ENCODE peak calls at places on chromosomes 4 and X, in eight cellular contexts. G is stomach, Y is body of pancreas, T is lower lobe of right lung, Z is adipocyte, U is HL-60, S is AG10803, K is H7. E is an unnamed sample.
A peak's percentile ranks its signal among the peaks of the same experiment; 100 is the strongest.

GRCh38 chr4:2672700-2673099 is 83.4 kb downstream of the TNIP2 start:
- DNase-seq in K (no peak), G (no peak), S (no peak), Y (no peak), U (peak; percentile 73), Z (no peak), T (no peak), E (no peak)

GRCh38 chr4:48162162-48162561 is 28.1 kb upstream of the TXK start:
- DNase-seq in K (no peak), U (no peak), S (no peak), Y (no peak), Z (peak; percentile 65), T (no peak), G (no peak), E (peak; percentile 13)

GRCh38 chr4:3682236-3683076 is 83.7 kb upstream of the ADRA2C start:
- DNase-seq in Y (no peak), Z (no peak), T (peak; percentile 39), S (no peak), G (no peak), U (no peak), K (no peak), E (no peak)

GRCh38 chrX:44914532-44915198 is 41.7 kb downstream of the KDM6A start:
- DNase-seq in Y (no peak), Z (peak; percentile 43), T (no peak), S (peak; percentile 19), G (no peak), K (no peak), U (no peak), E (peak; percentile 43)

GRCh38 chrX:6448003-6448402 is 86.9 kb downstream of the VCX3A start:
- DNase-seq in Y (peak; percentile 42), G (peak; percentile 62), K (no peak), Z (no peak), T (no peak), U (no peak), S (no peak), E (peak; percentile 22)

GRCh38 chr4:45442466-45442865 is 681.4 kb downstream of the GABRG1 start:
- DNase-seq in K (peak; percentile 7), U (no peak), Z (no peak), S (no peak), Y (no peak), T (no peak), G (no peak), E (peak; percentile 18)

GRCh38 chrX:54945224-54945623 is 24.6 kb downstream of the TRO start:
- DNase-seq in S (no peak), Y (no peak), U (no peak), T (no peak), G (no peak), K (no peak), Z (no peak), E (no peak)

GRCh38 chr4:7073526-7074390 is 5.9 kb upstream of the GRPEL1 start:
- DNase-seq in Y (no peak), G (no peak), K (peak; percentile 92), Z (peak; percentile 53), U (peak; percentile 46), S (peak; percentile 35), T (no peak), E (peak; percentile 30)

GRCh38 chrX:50430917-50431316 is 39.7 kb downstream of the DGKK start:
- DNase-seq in K (no peak), G (no peak), Y (no peak), U (peak; percentile 81), Z (no peak), S (no peak), T (no peak), E (no peak)

GRCh38 chrX:34956915-34957314 is 14.3 kb downstream of the FAM47B start:
- DNase-seq in K (no peak), G (no peak), S (peak; percentile 43), Z (peak; percentile 67), Y (no peak), U (no peak), T (no peak), E (peak; percentile 40)

GRCh38 chr4:113476800-113477199 is 284.7 kb downstream of the CAMK2D start:
- DNase-seq in Y (no peak), S (no peak), T (no peak), Z (no peak), U (no peak), G (no peak), K (no peak), E (no peak)

GRCh38 chrX:21973321-21974010 is 33.0 kb downstream of the SMS start:
- DNase-seq in Y (no peak), Z (no peak), K (no peak), G (no peak), T (no peak), S (no peak), U (no peak), E (no peak)

GRCh38 chr4:183099537-183100297 is 660 bp downstream of the WWC2 start:
- DNase-seq in S (no peak), K (peak; percentile 86), U (no peak), Z (peak; percentile 62), G (peak; percentile 29), T (peak; percentile 67), Y (peak; percentile 65), E (no peak)

GRCh38 chr4:762211-763190 is 56.9 kb downstream of the PCGF3 start:
- DNase-seq in Z (no peak), U (no peak), G (no peak), T (peak; percentile 28), K (peak; percentile 69), S (no peak), Y (no peak), E (peak; percentile 43)

GRCh38 chr4:6097581-6097980 is 79.3 kb upstream of the C4orf50 start:
- DNase-seq in K (no peak), S (no peak), U (no peak), T (no peak), G (no peak), Z (no peak), Y (no peak), E (no peak)

GRCh38 chr4:26356067-26356466 is 35.3 kb downstream of the RBPJ start:
- DNase-seq in Y (peak; percentile 59), K (no peak), G (no peak), S (peak; percentile 34), U (peak; percentile 36), Z (no peak), T (no peak), E (peak; percentile 54)

GRCh38 chr4:7335363-7336066 is 99.2 kb downstream of the PSAPL1 start:
- DNase-seq in U (peak; percentile 53), Y (peak; percentile 72), K (peak; percentile 96), G (peak; percentile 62), S (peak; percentile 27), T (peak; percentile 89), Z (peak; percentile 47), E (no peak)

GRCh38 chr4:108788731-108789130 is 25.9 kb upstream of the ETNPPL start:
- DNase-seq in Z (no peak), G (no peak), K (no peak), Y (no peak), U (no peak), S (no peak), T (no peak), E (no peak)

GRCh38 chr4:186719925-186720694 is 3.5 kb downstream of the FAT1 start:
- DNase-seq in Y (no peak), T (no peak), K (peak; percentile 73), G (no peak), S (peak; percentile 49), Z (peak; percentile 37), U (peak; percentile 32), E (peak; percentile 53)

GRCh38 chr4:67871867-67872266 is 11.9 kb downstream of the TMPRSS11D start:
- DNase-seq in Z (peak; percentile 84), G (no peak), Y (no peak), K (peak; percentile 27), U (peak; percentile 28), T (no peak), S (peak; percentile 59), E (peak; percentile 64)

GRCh38 chrX:121009764-121010163 is 24.2 kb upstream of the CT47A1 start:
- DNase-seq in G (no peak), S (no peak), T (no peak), K (no peak), U (no peak), Y (no peak), Z (no peak), E (no peak)

GRCh38 chr4:146256328-146256727 is 42.0 kb downstream of the REELD1 start:
- DNase-seq in S (no peak), T (no peak), U (no peak), G (no peak), Z (no peak), Y (no peak), K (no peak), E (no peak)

GRCh38 chr4:184593461-184593860 is 55.8 kb downstream of the CASP3 start:
- DNase-seq in S (no peak), K (no peak), G (no peak), U (no peak), T (no peak), Y (no peak), Z (no peak), E (no peak)

GRCh38 chr4:176755001-176755400 is 37.7 kb downstream of the VEGFC start:
- DNase-seq in S (no peak), U (no peak), G (no peak), K (no peak), Y (no peak), Z (no peak), T (no peak), E (no peak)
- H3K4me3 ChIP-seq in S (no peak overlapping the region), U (no peak overlapping the region), G (no peak overlapping the region), K (no peak overlapping the region), Y (no peak overlapping the region), Z (no peak overlapping the region), T (no peak overlapping the region), E (no peak overlapping the region)

GRCh38 chr4:25320374-25321172 is 8.0 kb downstream of the ZCCHC4 start:
- DNase-seq in U (peak; percentile 67), S (peak; percentile 67), Y (no peak), T (no peak), Z (peak; percentile 64), G (no peak), K (no peak), E (peak; percentile 88)
- H3K4me3 ChIP-seq in U (no peak overlapping the region), S (no peak overlapping the region), Y (no peak overlapping the region), T (no peak overlapping the region), Z (peak overlapping the region; percentile 66), G (no peak overlapping the region), K (no peak overlapping the region), E (no peak overlapping the region)

DNA sequence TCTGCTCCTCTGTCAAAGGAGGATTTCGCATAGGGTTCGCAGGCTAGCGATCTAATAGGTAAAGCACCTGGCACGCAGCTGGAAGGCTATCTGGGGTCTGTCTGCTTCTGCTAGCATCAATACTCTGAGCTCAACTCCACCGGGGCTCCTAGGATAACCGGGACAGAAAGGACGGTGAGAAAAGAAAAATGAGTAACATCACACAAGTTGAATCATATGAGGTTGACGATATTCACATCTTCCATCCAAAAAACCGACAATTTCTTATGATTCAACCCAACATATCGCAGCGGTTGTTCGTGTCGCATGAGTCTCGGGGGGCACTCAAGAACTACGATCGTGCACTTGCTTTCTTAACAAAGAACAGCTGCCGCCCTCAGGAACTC is 1.8 kb downstream of the PROM1 start:
- DNase-seq in G (no peak), K (peak; percentile 52), S (no peak), T (no peak), Z (no peak), U (no peak), Y (no peak), E (no peak)
- H3K4me3 ChIP-seq in G (peak overlapping the region; percentile 65), K (peak overlapping the region; percentile 87), S (no peak overlapping the region), T (peak overlapping the region; percentile 55), Z (peak overlapping the region; percentile 69), U (no peak overlapping the region), Y (peak overlapping the region; percentile 37), E (peak overlapping the region; percentile 20)

DNA sequence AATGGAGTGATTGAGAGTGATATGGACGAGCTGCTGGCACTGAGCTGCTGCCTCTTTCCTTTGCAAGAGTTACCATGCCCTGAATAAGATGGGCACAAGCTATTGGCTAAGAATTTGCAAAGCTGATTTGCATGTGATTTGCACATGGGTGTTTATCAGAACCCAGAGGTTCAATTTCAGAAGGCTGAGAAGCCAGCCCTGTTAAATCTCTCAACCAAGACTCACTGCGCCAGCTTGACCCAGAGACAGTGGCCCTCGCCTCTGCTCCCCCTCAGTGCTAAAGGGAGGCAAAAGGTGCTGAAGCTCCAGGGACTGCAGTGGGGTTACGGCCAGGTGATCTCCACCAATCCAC is 701 bp downstream of the ARHGAP4 start:
- DNase-seq in Y (no peak), U (no peak), S (no peak), T (no peak), Z (no peak), K (no peak), G (no peak), E (no peak)
- H3K4me3 ChIP-seq in Y (no peak overlapping the region), U (peak overlapping the region; percentile 59), S (no peak overlapping the region), T (peak overlapping the region; percentile 64), Z (no peak overlapping the region), K (peak overlapping the region; percentile 66), G (peak overlapping the region; percentile 56), E (no peak overlapping the region)